ENCODE peak calls at places on chromosome 10, in five cellular contexts. Q, H, Z, I and S are unnamed samples. For H3K36me3, the result is how much of the 10 kb centered on the place peaks cover.

GRCh38 chr10:35523670-35524225 is 81.4 kb upstream of the GJD4 start:
- DNase-seq in H (no peak), Z (no peak), Q (no peak), I (no peak), S (no peak)

GRCh38 chr10:47326306-47326926 is 4.2 kb downstream of the GDF2 start:
- DNase-seq in Q (peak), Z (no peak), H (no peak), I (no peak), S (no peak)

GRCh38 chr10:25226775-25227682 is 52.2 kb downstream of the GPR158 start:
- DNase-seq in Z (peak), Q (no peak), H (peak), I (peak), S (peak)

GRCh38 chr10:131947631-131948347 is 33.9 kb downstream of the BNIP3 start:
- DNase-seq in Z (peak), H (peak), Q (no peak), I (no peak), S (no peak)

GRCh38 chr10:31926765-31927596 is 1.6 kb downstream of the ARHGAP12 start:
- DNase-seq in Z (no peak), I (no peak), H (no peak), Q (peak), S (no peak)

GRCh38 chr10:74021248-74022055 is 23.5 kb downstream of the VCL start:
- DNase-seq in Q (peak), I (no peak), Z (peak), H (no peak), S (no peak)

GRCh38 chr10:120423350-120424197 is 33.5 kb upstream of the PLPP4 start:
- DNase-seq in H (peak), Q (no peak), Z (peak), I (peak), S (peak)

GRCh38 chr10:110416776-110417732 is 80.7 kb upstream of the DUSP5 start:
- DNase-seq in Q (peak), Z (no peak), I (no peak), H (no peak), S (no peak)

GRCh38 chr10:109892885-109893284 is 30.4 kb downstream of the XPNPEP1 start:
- DNase-seq in Z (no peak), I (no peak), Q (no peak), H (peak), S (peak)

GRCh38 chr10:12484945-12485805 is 135.8 kb downstream of the CAMK1D start:
- DNase-seq in I (no peak), Z (peak), H (no peak), Q (no peak), S (peak)

GRCh38 chr10:74991435-74991834 is 120.0 kb upstream of the SAMD8 start:
- DNase-seq in H (no peak), Z (peak), I (no peak), Q (no peak), S (no peak)

GRCh38 chr10:61779950-61780659 is 117.4 kb downstream of the CABCOCO1 start:
- DNase-seq in H (no peak), Z (peak), I (no peak), Q (peak), S (no peak)

GRCh38 chr10:35876248-35876647 is 234.2 kb upstream of the FZD8 start:
- DNase-seq in H (no peak), Z (peak), Q (no peak), I (no peak), S (no peak)

GRCh38 chr10:103355906-103356599 is 5.1 kb upstream of the PCGF6 start:
- DNase-seq in I (no peak), Z (no peak), H (no peak), Q (no peak), S (no peak)

GRCh38 chr10:74290703-74291102 is 139.7 kb downstream of the ADK start:
- DNase-seq in H (no peak), I (no peak), Z (peak), Q (no peak), S (no peak)

GRCh38 chr10:50275650-50276235 is 24.4 kb upstream of the ASAH2 start:
- DNase-seq in I (peak), H (peak), Z (peak), Q (peak), S (peak)

GRCh38 chr10:45997994-45998763 is 25.9 kb downstream of the TIMM23 start:
- DNase-seq in Z (no peak), I (no peak), Q (no peak), H (no peak), S (no peak)

GRCh38 chr10:46006219-46006618 is 24.2 kb downstream of the NCOA4 start:
- DNase-seq in Z (peak), I (no peak), H (no peak), Q (no peak), S (no peak)

GRCh38 chr10:46001187-46001756 is 29.0 kb downstream of the TIMM23 start:
- DNase-seq in Q (no peak), I (no peak), Z (no peak), H (no peak), S (no peak)

GRCh38 chr10:46005383-46005782 is 25.0 kb downstream of the NCOA4 start:
- DNase-seq in I (no peak), Z (no peak), Q (no peak), H (no peak), S (no peak)

GRCh38 chr10:46002916-46003693 is 27.3 kb downstream of the NCOA4 start:
- DNase-seq in I (no peak), Q (no peak), Z (no peak), H (no peak), S (no peak)
- H3K36me3 ChIP-seq in I (half or more), Q (half or more), Z (half or more), H (half or more), S (half or more)

GRCh38 chr10:588246-589165 is 101.0 kb downstream of the DIP2C start:
- DNase-seq in H (no peak), I (peak), Z (peak), Q (no peak), S (no peak)
- H3K36me3 ChIP-seq in H (under half), I (under half), Z (under half), Q (under half), S (under half)

GRCh38 chr10:113625461-113626186 is 38.2 kb downstream of the NRAP start:
- DNase-seq in I (no peak), Q (no peak), H (no peak), Z (no peak), S (no peak)
- H3K36me3 ChIP-seq in I (under half), Q (under half), H (under half), Z (under half), S (under half)

GRCh38 chr10:33248638-33249037 is 85.8 kb downstream of the NRP1 start:
- DNase-seq in H (no peak), I (no peak), Q (peak), Z (peak), S (no peak)

GRCh38 chr10:33249137-33249536 is 85.3 kb downstream of the NRP1 start:
- DNase-seq in I (no peak), H (no peak), Q (no peak), Z (no peak), S (no peak)

GRCh38 chr10:33247221-33247907 is 87.1 kb downstream of the NRP1 start:
- DNase-seq in Q (no peak), I (no peak), Z (no peak), H (no peak), S (no peak)

GRCh38 chr10:33244354-33244967 is 90.0 kb downstream of the NRP1 start:
- DNase-seq in Q (no peak), Z (no peak), H (no peak), I (no peak), S (no peak)

DNA sequence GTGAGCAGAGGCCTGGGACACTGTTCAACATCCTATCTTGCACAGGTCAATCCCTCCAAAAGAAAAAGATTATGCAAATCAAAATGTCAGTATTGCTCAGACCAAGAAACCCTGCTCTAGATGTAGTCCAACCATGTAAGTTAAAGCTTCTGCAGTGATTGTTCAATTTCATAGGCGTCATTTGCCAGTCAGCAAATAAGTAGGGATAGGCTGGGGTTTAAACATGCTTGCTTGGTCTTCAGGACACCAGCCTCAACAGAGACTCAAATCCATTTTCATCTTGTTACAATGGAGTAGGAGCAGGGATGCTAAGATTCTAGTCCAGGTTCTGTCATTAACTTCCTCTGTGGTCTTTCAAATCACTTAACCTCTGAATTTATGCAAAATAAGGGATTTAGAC is 89.1 kb downstream of the NRP1 start:
- DNase-seq in H (no peak), Q (no peak), Z (no peak), I (no peak), S (no peak)
- H3K36me3 ChIP-seq in H (under half), Q (under half), Z (half or more), I (under half), S (under half)

DNA sequence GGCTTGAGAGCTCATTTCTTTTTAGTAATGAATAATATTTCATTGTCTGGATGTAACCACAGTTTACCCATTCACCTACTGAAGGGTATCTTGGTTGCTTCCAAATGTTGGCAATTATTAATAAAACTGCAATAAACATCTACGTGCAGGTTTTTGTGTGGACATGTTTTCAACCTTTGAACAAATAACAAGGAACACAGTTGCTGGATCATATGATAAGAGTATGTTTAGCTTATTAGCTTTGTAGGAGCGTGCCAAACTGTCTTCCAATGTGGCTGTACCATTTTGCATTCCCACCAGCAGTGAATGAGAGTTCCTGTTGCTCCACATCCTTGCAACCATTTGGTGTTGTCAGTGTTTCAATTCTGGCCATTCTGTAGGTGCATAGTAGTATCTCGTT is 49.0 kb downstream of the CSGALNACT2 start:
- DNase-seq in H (no peak), I (no peak), Z (no peak), Q (no peak), S (no peak)
- H3K36me3 ChIP-seq in H (under half), I (under half), Z (under half), Q (under half), S (under half)

GRCh38 chr10:917999-918398 is 13.5 kb downstream of the LARP4B start:
- DNase-seq in Q (no peak), H (no peak), Z (no peak), I (no peak), S (no peak)

GRCh38 chr10:919481-919880 is 12.0 kb downstream of the LARP4B start:
- DNase-seq in H (no peak), Q (no peak), Z (no peak), I (no peak), S (no peak)

GRCh38 chr10:921471-922414 is 9.8 kb downstream of the LARP4B start:
- DNase-seq in I (no peak), Z (peak), Q (no peak), H (peak), S (no peak)

GRCh38 chr10:917416-917720 is 14.1 kb downstream of the LARP4B start:
- DNase-seq in I (no peak), Q (no peak), Z (no peak), H (no peak), S (no peak)

GRCh38 chr10:920450-920849 is 11.1 kb downstream of the LARP4B start:
- DNase-seq in Q (no peak), I (no peak), H (no peak), Z (no peak), S (peak)
- H3K36me3 ChIP-seq in Q (under half), I (under half), H (under half), Z (under half), S (under half)

DNA sequence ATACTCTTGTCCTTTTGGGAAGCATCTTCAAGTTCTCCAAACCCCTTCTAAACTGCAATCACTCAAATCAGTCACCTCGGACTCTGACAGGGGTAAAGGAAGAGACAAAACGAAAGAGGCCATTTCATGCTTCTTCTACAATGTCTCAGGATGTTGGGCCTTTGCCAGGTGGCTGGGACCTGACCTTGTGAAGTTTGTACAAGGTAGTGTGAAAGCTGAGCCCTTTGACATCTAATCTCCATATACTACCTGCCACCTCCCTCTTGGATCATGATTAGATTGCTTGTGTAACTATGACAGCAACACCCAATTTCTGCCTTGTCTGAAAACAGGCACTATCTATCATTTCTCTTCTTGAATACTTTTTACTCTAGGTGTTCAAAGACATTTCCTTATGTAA is 35.1 kb upstream of the PDLIM1 start:
- DNase-seq in Z (no peak), H (no peak), I (no peak), Q (no peak), S (no peak)
- H3K36me3 ChIP-seq in Z (under half), H (under half), I (under half), Q (under half), S (under half)

GRCh38 chr10:99908512-99908911 is 101.2 kb downstream of the DNMBP start:
- DNase-seq in Z (no peak), I (no peak), H (no peak), Q (no peak), S (peak)
- H3K36me3 ChIP-seq in Z (under half), I (under half), H (under half), Q (under half), S (under half)